ENCODE peak calls at places on chromosomes 1 and 21, in four cellular contexts. N, D, G and J are unnamed samples.

GRCh38 chr1:24894002-24894401 is 36.1 kb downstream of the RUNX3 start:
- DNase-seq in N (no peak), D (no peak), G (peak), J (no peak)

GRCh38 chr1:27154991-27155781 is at the start of gene SLC9A1:
- DNase-seq in N (peak), D (peak), G (peak), J (peak)

GRCh38 chr1:45512641-45513054 is 9.0 kb downstream of the PRDX1 start:
- DNase-seq in G (no peak), N (peak), D (peak), J (peak)

GRCh38 chr1:6918908-6919511 is 133.8 kb downstream of the CAMTA1 start:
- DNase-seq in G (no peak), D (no peak), N (no peak), J (no peak)

GRCh38 chr1:103267893-103268292 is 159.6 kb upstream of the COL11A1 start:
- DNase-seq in N (no peak), D (no peak), G (no peak), J (no peak)

GRCh38 chr1:173255214-173255813 is 48.2 kb upstream of the TNFSF4 start:
- DNase-seq in N (peak), D (peak), G (no peak), J (peak)

GRCh38 chr1:54408701-54409066 is 2.5 kb upstream of the SSBP3 start:
- DNase-seq in D (no peak), N (no peak), G (no peak), J (no peak)

GRCh38 chr1:24318988-24319863 is at the start of gene GRHL3:
- DNase-seq in G (no peak), D (peak), N (no peak), J (no peak)

GRCh38 chr1:222042120-222042519 is 300.2 kb upstream of the DUSP10 start:
- DNase-seq in G (no peak), N (no peak), D (no peak), J (no peak)

GRCh38 chr1:51877434-51878306 is 857 bp downstream of the NRDC start:
- DNase-seq in N (no peak), D (peak), G (no peak), J (peak)

GRCh38 chr1:201649776-201650607 is 111.1 kb downstream of the NAV1 start:
- DNase-seq in G (peak), D (peak), N (no peak), J (peak)

GRCh38 chr1:199010492-199010891 is 371.7 kb downstream of the PTPRC start:
- DNase-seq in D (no peak), N (no peak), G (no peak), J (no peak)

GRCh38 chr1:172429324-172430127 is 9.0 kb downstream of the C1orf105 start:
- DNase-seq in D (peak), G (no peak), N (peak), J (no peak)

GRCh38 chr1:67716800-67717199 is 31.8 kb downstream of the GADD45A start:
- DNase-seq in D (peak), G (no peak), N (no peak), J (no peak)

GRCh38 chr1:1014896-1015681 is 1.8 kb downstream of the ISG15 start:
- DNase-seq in N (no peak), G (no peak), D (no peak), J (peak)

GRCh38 chr1:15303912-15304311 is 56.9 kb downstream of the FHAD1 start:
- DNase-seq in N (no peak), D (no peak), G (no peak), J (no peak)

GRCh38 chr1:54857741-54858665 is 29.0 kb downstream of the DHCR24 start:
- DNase-seq in N (no peak), D (no peak), G (no peak), J (no peak)

GRCh38 chr1:8374812-8375211 is 56.9 kb downstream of the SLC45A1 start:
- DNase-seq in G (no peak), N (no peak), D (peak), J (no peak)

GRCh38 chr1:44405804-44406743 is 1.0 kb downstream of the RNF220 start:
- DNase-seq in D (no peak), G (peak), N (no peak), J (no peak)

GRCh38 chr1:32741417-32742131 is 39.0 kb upstream of the SYNC start:
- DNase-seq in D (peak), N (no peak), G (no peak), J (no peak)

GRCh38 chr1:212301570-212301969 is 16.4 kb downstream of the PPP2R5A start:
- DNase-seq in N (no peak), G (no peak), D (no peak), J (no peak)

GRCh38 chr1:160954158-160955104 is at the start of gene ITLN2:
- DNase-seq in G (no peak), N (no peak), D (peak), J (peak)

GRCh38 chr21:42309753-42310213 is 5.4 kb downstream of the TFF3 start:
- DNase-seq in D (peak), G (peak), N (peak), J (peak)

GRCh38 chr1:155086182-155086741 is 7.6 kb downstream of the EFNA3 start:
- DNase-seq in N (no peak), D (peak), G (peak), J (peak)

GRCh38 chr1:40014812-40015594 is 25.5 kb upstream of the CAP1 start:
- DNase-seq in G (no peak), D (no peak), N (peak), J (no peak)

GRCh38 chr21:33844104-33844889 is 71.3 kb downstream of the ATP5PO start:
- DNase-seq in D (no peak), N (peak), G (no peak), J (peak)

GRCh38 chr1:228453022-228453560 is 34.1 kb upstream of the RNF187 start:
- DNase-seq in N (no peak), D (no peak), G (no peak), J (no peak)

GRCh38 chr1:58353168-58353567 is 193.4 kb downstream of the OMA1 start:
- DNase-seq in N (no peak), D (no peak), G (no peak), J (no peak)

GRCh38 chr1:95953005-95953404 is 719.0 kb downstream of the RWDD3 start:
- DNase-seq in G (no peak), D (no peak), N (no peak), J (no peak)

GRCh38 chr1:76035053-76035452 is 39.5 kb upstream of the ST6GALNAC3 start:
- DNase-seq in D (peak), N (no peak), G (no peak), J (no peak)

GRCh38 chr1:201119206-201119814 is 7.1 kb upstream of the CACNA1S start:
- DNase-seq in D (peak), N (no peak), G (peak), J (peak)

GRCh38 chr1:53552981-53553733 is 94.0 kb downstream of the DMRTB1 start:
- DNase-seq in N (no peak), D (no peak), G (peak), J (no peak)

GRCh38 chr1:29531596-29531995 is 295.3 kb downstream of the PTPRU start:
- DNase-seq in N (no peak), G (no peak), D (no peak), J (no peak)

GRCh38 chr1:41629571-41629970 is 145.1 kb upstream of the EDN2 start:
- DNase-seq in D (no peak), G (no peak), N (no peak), J (no peak)

GRCh38 chr1:209769171-209769904 is 13.5 kb downstream of the TRAF3IP3 start:
- DNase-seq in D (peak), G (no peak), N (peak), J (no peak)

GRCh38 chr1:182637769-182638168 is 33.6 kb upstream of the RGS16 start:
- DNase-seq in G (no peak), N (no peak), D (no peak), J (no peak)

GRCh38 chr1:22509815-22510214 is 53.5 kb upstream of the EPHA8 start:
- DNase-seq in G (no peak), D (no peak), N (no peak), J (no peak)

GRCh38 chr1:62689524-62689923 is 1.3 kb upstream of the DOCK7 start:
- DNase-seq in G (no peak), N (peak), D (no peak), J (no peak)

GRCh38 chr21:33699277-33699676 is 57.0 kb downstream of the ITSN1 start:
- DNase-seq in N (no peak), D (no peak), G (no peak), J (no peak)

DNA sequence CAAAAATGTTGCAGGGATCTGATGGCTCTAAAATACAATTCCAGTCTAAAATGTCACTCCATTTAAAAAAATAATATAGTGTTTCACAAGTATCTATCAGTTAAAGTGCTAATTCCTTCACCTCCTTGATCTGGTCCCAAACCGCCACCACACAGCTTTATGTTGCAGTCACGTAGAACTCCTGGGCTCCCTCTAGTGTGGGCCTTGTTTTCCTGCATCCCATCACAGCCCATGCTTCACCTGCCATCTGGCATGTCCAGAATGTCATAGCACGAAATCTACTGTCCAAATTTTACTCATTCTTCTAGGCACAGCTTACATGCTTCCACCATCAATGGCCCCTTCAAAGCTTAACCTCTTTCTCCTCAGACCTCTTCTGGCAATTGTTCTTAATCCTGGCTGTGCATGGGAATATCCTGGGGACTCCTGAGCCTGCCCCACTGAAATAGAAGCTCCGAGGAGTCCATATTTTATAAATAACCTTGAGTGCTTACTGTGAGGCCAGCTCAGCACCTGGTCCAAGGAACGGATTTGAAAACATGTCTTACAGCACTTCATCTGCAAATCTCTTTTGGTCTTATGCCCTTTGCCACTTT is 15.5 kb downstream of the FYB2 start:
- DNase-seq in G (no peak), N (peak), D (peak), J (peak)
- TF ChIP-seq CTCF in G (no peak), N (peak), D (peak), J (peak)

GRCh38 chr1:11339346-11340247 is 66.6 kb downstream of the UBIAD1 start:
- DNase-seq in D (peak), G (no peak), N (no peak), J (peak)

GRCh38 chr1:11340248-11340632 is 67.2 kb downstream of the UBIAD1 start:
- DNase-seq in D (no peak), N (no peak), G (no peak), J (no peak)

GRCh38 chr1:11338351-11338809 is 65.4 kb downstream of the UBIAD1 start:
- DNase-seq in G (no peak), D (no peak), N (no peak), J (no peak)

GRCh38 chr1:11335417-11336070 is 62.5 kb downstream of the UBIAD1 start:
- DNase-seq in N (no peak), D (no peak), G (no peak), J (no peak)

GRCh38 chr1:11337536-11338350 is 64.7 kb downstream of the UBIAD1 start:
- DNase-seq in N (peak), G (peak), D (peak), J (peak)
- TF ChIP-seq CTCF in N (peak), G (peak), D (peak), J (peak)

GRCh38 chr1:84402501-84402900 is 4.2 kb downstream of the DNASE2B start:
- DNase-seq in N (no peak), D (no peak), G (no peak), J (no peak)
- TF ChIP-seq CTCF in N (no peak), D (no peak), G (no peak), J (no peak)

DNA sequence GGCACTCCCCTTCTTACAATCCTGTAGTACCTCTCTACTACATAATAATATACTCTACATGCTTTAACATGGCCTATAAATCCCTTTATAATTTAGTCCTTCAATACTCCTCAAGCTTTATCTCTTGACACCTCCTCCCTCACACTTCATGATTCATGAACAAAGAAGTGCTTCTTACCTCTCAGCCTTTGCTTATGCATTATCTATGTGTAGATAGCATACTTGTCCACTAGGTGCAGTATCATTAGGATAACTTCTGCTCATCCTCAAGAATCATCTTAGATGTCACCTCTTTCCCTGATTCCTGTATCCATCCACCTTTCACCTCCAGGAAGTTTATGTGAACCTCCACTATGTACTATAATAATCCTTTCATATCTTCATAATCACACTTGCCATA is 74.4 kb downstream of the COL24A1 start:
- DNase-seq in G (no peak), D (no peak), N (no peak), J (no peak)
- TF ChIP-seq CTCF in G (no peak), D (no peak), N (peak), J (peak)

DNA sequence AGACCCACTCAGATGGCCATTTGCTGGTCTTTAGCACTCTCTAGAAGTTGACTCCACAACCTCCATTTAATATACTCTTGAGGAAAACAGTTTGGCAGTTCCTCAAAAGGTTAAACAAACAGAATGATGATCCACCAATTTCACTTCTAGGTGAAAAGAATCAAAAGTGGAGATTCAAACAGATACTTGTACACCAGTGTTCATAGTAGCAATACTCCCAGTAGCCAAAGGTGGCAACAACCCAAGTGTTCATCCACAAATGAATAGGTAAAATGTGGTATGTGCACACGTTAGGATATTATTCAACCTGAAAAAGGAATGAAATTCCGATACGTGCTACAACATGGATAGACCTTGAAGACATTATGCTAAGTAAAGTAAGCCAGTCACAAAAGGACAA is 6.3 kb downstream of the PRCC start:
- DNase-seq in N (no peak), G (no peak), D (no peak), J (no peak)
- TF ChIP-seq CTCF in N (no peak), G (no peak), D (no peak), J (peak)

GRCh38 chr1:64378826-64379225 is 91.1 kb upstream of the CACHD1 start:
- DNase-seq in D (no peak), G (no peak), N (no peak), J (no peak)
- TF ChIP-seq CTCF in D (no peak), G (peak), N (no peak), J (no peak)